ENCODE peak calls at places on chromosomes 12 and 14, in five cellular contexts. One of them, this sample, is unnamed.

GRCh38 chr12:49131973-49132461 is 822 bp upstream of the TUBA1B start:
- DNase-seq in NCI-H82: peak
- DNase-seq in dorsolateral prefrontal cortex: peak
- DNase-seq in NCI-H1105: no peak
- DNase-seq in Right ventricle myocardium inferior: no peak
- DNase-seq in this sample: no peak

GRCh38 chr12:57793920-57794319 is 11.3 kb downstream of the TSFM start:
- DNase-seq in dorsolateral prefrontal cortex: no peak
- DNase-seq in NCI-H82: no peak
- DNase-seq in Right ventricle myocardium inferior: no peak
- DNase-seq in NCI-H1105: no peak
- DNase-seq in this sample: no peak

GRCh38 chr12:13033266-13033875 is 10.8 kb upstream of the FAM234B start:
- DNase-seq in dorsolateral prefrontal cortex: no peak
- DNase-seq in NCI-H1105: no peak
- DNase-seq in NCI-H82: no peak
- DNase-seq in Right ventricle myocardium inferior: no peak
- DNase-seq in this sample: no peak

GRCh38 chr14:105098316-105098715 is 33.1 kb upstream of the GPR132 start:
- DNase-seq in NCI-H1105: no peak
- DNase-seq in NCI-H82: no peak
- DNase-seq in Right ventricle myocardium inferior: no peak
- DNase-seq in dorsolateral prefrontal cortex: no peak
- DNase-seq in this sample: no peak

GRCh38 chr12:10362828-10363664 is 26.8 kb downstream of the KLRK1 start:
- DNase-seq in dorsolateral prefrontal cortex: no peak
- DNase-seq in NCI-H82: no peak
- DNase-seq in NCI-H1105: no peak
- DNase-seq in Right ventricle myocardium inferior: no peak
- DNase-seq in this sample: no peak

GRCh38 chr14:56815301-56815700 is 5.0 kb upstream of the OTX2 start:
- DNase-seq in NCI-H82: peak
- DNase-seq in dorsolateral prefrontal cortex: no peak
- DNase-seq in Right ventricle myocardium inferior: no peak
- DNase-seq in NCI-H1105: no peak
- DNase-seq in this sample: no peak

GRCh38 chr12:91677556-91677955 is 468.1 kb downstream of the BTG1 start:
- DNase-seq in NCI-H82: no peak
- DNase-seq in NCI-H1105: no peak
- DNase-seq in dorsolateral prefrontal cortex: no peak
- DNase-seq in Right ventricle myocardium inferior: no peak
- DNase-seq in this sample: no peak

GRCh38 chr12:97643961-97644360 is 181.4 kb downstream of the RMST start:
- DNase-seq in NCI-H1105: no peak
- DNase-seq in Right ventricle myocardium inferior: no peak
- DNase-seq in NCI-H82: no peak
- DNase-seq in dorsolateral prefrontal cortex: no peak
- DNase-seq in this sample: no peak

GRCh38 chr14:76774471-76775158 is 13.3 kb downstream of the VASH1 start:
- DNase-seq in Right ventricle myocardium inferior: no peak
- DNase-seq in NCI-H82: no peak
- DNase-seq in NCI-H1105: no peak
- DNase-seq in dorsolateral prefrontal cortex: no peak
- DNase-seq in this sample: no peak

GRCh38 chr12:65205886-65206285 is 36.5 kb downstream of the LEMD3 start:
- DNase-seq in dorsolateral prefrontal cortex: no peak
- DNase-seq in NCI-H1105: no peak
- DNase-seq in NCI-H82: no peak
- DNase-seq in Right ventricle myocardium inferior: no peak
- DNase-seq in this sample: no peak

GRCh38 chr14:100031506-100032281 is 33.5 kb upstream of the EVL start:
- DNase-seq in Right ventricle myocardium inferior: no peak
- DNase-seq in NCI-H82: no peak
- DNase-seq in dorsolateral prefrontal cortex: peak
- DNase-seq in NCI-H1105: no peak
- DNase-seq in this sample: no peak

GRCh38 chr14:65336191-65336591 is 76.3 kb upstream of the FUT8 start:
- DNase-seq in dorsolateral prefrontal cortex: no peak
- DNase-seq in NCI-H1105: no peak
- DNase-seq in NCI-H82: no peak
- DNase-seq in Right ventricle myocardium inferior: no peak
- DNase-seq in this sample: peak

GRCh38 chr12:16300222-16300621 is 22.7 kb upstream of the SLC15A5 start:
- DNase-seq in NCI-H1105: no peak
- DNase-seq in NCI-H82: no peak
- DNase-seq in dorsolateral prefrontal cortex: no peak
- DNase-seq in Right ventricle myocardium inferior: no peak
- DNase-seq in this sample: no peak

GRCh38 chr12:57941165-57941894 is at the start of gene ATP23:
- DNase-seq in Right ventricle myocardium inferior: peak
- DNase-seq in NCI-H82: peak
- DNase-seq in NCI-H1105: peak
- DNase-seq in dorsolateral prefrontal cortex: peak
- DNase-seq in this sample: peak

GRCh38 chr12:68919581-68920239 is 13.3 kb downstream of the CPM start:
- DNase-seq in NCI-H82: peak
- DNase-seq in dorsolateral prefrontal cortex: no peak
- DNase-seq in Right ventricle myocardium inferior: no peak
- DNase-seq in NCI-H1105: no peak
- DNase-seq in this sample: no peak

GRCh38 chr12:44157359-44157758 is 321.5 kb downstream of the TMEM117 start:
- DNase-seq in dorsolateral prefrontal cortex: no peak
- DNase-seq in NCI-H1105: no peak
- DNase-seq in Right ventricle myocardium inferior: no peak
- DNase-seq in NCI-H82: no peak
- DNase-seq in this sample: no peak

GRCh38 chr12:55716582-55717396 is 943 bp downstream of the BLOC1S1 start:
- DNase-seq in NCI-H82: peak
- DNase-seq in NCI-H1105: no peak
- DNase-seq in Right ventricle myocardium inferior: no peak
- DNase-seq in dorsolateral prefrontal cortex: no peak
- DNase-seq in this sample: no peak

GRCh38 chr12:12224240-12224940 is 42.5 kb downstream of the LRP6 start:
- DNase-seq in NCI-H82: no peak
- DNase-seq in NCI-H1105: no peak
- DNase-seq in dorsolateral prefrontal cortex: no peak
- DNase-seq in Right ventricle myocardium inferior: no peak
- DNase-seq in this sample: no peak

GRCh38 chr14:89185919-89186849 is 230.8 kb downstream of the FOXN3 start:
- DNase-seq in NCI-H82: peak
- DNase-seq in dorsolateral prefrontal cortex: no peak
- DNase-seq in Right ventricle myocardium inferior: no peak
- DNase-seq in NCI-H1105: no peak
- DNase-seq in this sample: no peak

GRCh38 chr12:14258468-14258947 is 107.0 kb upstream of the ATF7IP start:
- DNase-seq in NCI-H82: no peak
- DNase-seq in Right ventricle myocardium inferior: no peak
- DNase-seq in dorsolateral prefrontal cortex: no peak
- DNase-seq in NCI-H1105: no peak
- DNase-seq in this sample: no peak

This sample was measured in stimulated activated CD8-positive, alpha-beta memory T cell treated with anti-CD3 and anti-CD28 coated beads, Interleukin-15, amount 100 ng/mL, for 48 hours.